ENCODE peak calls at places on chromosome 18, in six cellular contexts. C, W, T, Q, J and D are unnamed samples.

GRCh38 chr18:75167137-75167536 is 41.8 kb downstream of the PTGR3 start:
- DNase-seq in C (no peak), W (no peak), T (no peak), Q (no peak), J (no peak), D (no peak)

GRCh38 chr18:7090771-7091170 is 26.8 kb downstream of the LAMA1 start:
- DNase-seq in C (peak; percentile 26), W (no peak), T (no peak), Q (no peak), J (peak; percentile 65), D (no peak)

GRCh38 chr18:27413495-27414401 is 228.6 kb upstream of the CHST9 start:
- DNase-seq in C (no peak), W (peak; percentile 19), T (no peak), Q (peak; percentile 80), J (peak; percentile 89), D (peak; percentile 96)

GRCh38 chr18:63788447-63789096 is 13.4 kb downstream of the SERPINB7 start:
- DNase-seq in C (peak; percentile 96), W (no peak), T (no peak), Q (peak; percentile 90), J (peak; percentile 94), D (peak; percentile 96)

GRCh38 chr18:32956591-32957310 is 183.9 kb upstream of the KLHL14 start:
- DNase-seq in C (peak; percentile 18), W (peak; percentile 13), T (no peak), Q (peak; percentile 5), J (peak; percentile 80), D (no peak)

GRCh38 chr18:52070295-52070756 is 269.7 kb upstream of the DCC start:
- DNase-seq in C (no peak), W (peak; percentile 74), T (no peak), Q (no peak), J (no peak), D (no peak)

GRCh38 chr18:7021994-7022840 is 95.4 kb downstream of the LAMA1 start:
- DNase-seq in C (peak; percentile 43), W (peak; percentile 83), T (peak; percentile 64), Q (peak; percentile 61), J (peak; percentile 12), D (peak; percentile 92)

GRCh38 chr18:22267697-22268096 is 98.3 kb downstream of the GATA6 start:
- DNase-seq in C (no peak), W (peak; percentile 74), T (no peak), Q (no peak), J (no peak), D (no peak)

GRCh38 chr18:74468547-74469014 is 11.5 kb upstream of the DIPK1C start:
- DNase-seq in C (no peak), W (no peak), T (no peak), Q (peak; percentile 62), J (peak; percentile 71), D (peak; percentile 73)

GRCh38 chr18:1227025-1227424 is 322.4 kb downstream of the ADCYAP1 start:
- DNase-seq in C (no peak), W (no peak), T (no peak), Q (no peak), J (no peak), D (no peak)

GRCh38 chr18:1595165-1595564 is 690.5 kb downstream of the ADCYAP1 start:
- DNase-seq in C (no peak), W (no peak), T (no peak), Q (no peak), J (no peak), D (no peak)

GRCh38 chr18:37543321-37543720 is 22.3 kb downstream of the CELF4 start:
- DNase-seq in C (no peak), W (no peak), T (no peak), Q (no peak), J (no peak), D (no peak)

GRCh38 chr18:68796936-68797690 is 767 bp upstream of the CCDC102B start:
- DNase-seq in C (peak; percentile 83), W (no peak), T (no peak), Q (no peak), J (peak; percentile 78), D (peak; percentile 66)

GRCh38 chr18:55546873-55547704 is 40.9 kb downstream of the TCF4 start:
- DNase-seq in C (peak; percentile 82), W (peak; percentile 32), T (no peak), Q (peak; percentile 37), J (peak; percentile 94), D (no peak)

GRCh38 chr18:74540689-74541421 is 6.6 kb downstream of the CNDP1 start:
- DNase-seq in C (peak; percentile 28), W (no peak), T (no peak), Q (no peak), J (no peak), D (no peak)

GRCh38 chr18:58529714-58530354 is 99.1 kb downstream of the ALPK2 start:
- DNase-seq in C (peak; percentile 68), W (peak; percentile 73), T (peak; percentile 59), Q (no peak), J (peak; percentile 53), D (peak; percentile 71)

GRCh38 chr18:79645291-79645983 is 34.2 kb upstream of the CTDP1 start:
- DNase-seq in C (no peak), W (no peak), T (no peak), Q (no peak), J (no peak), D (no peak)
- H3K9me3 ChIP-seq in C (no peaks in the 10 kb centered on the region), W (no peaks in the 10 kb centered on the region), T (no peaks in the 10 kb centered on the region), Q (no peaks in the 10 kb centered on the region), J (no peaks in the 10 kb centered on the region), D (no peaks in the 10 kb centered on the region)

GRCh38 chr18:23825978-23826405 is 136.7 kb downstream of the LAMA3 start:
- DNase-seq in C (peak; percentile 70), W (peak; percentile 62), T (no peak), Q (peak; percentile 93), J (peak; percentile 91), D (peak; percentile 37)
- H2AFZ ChIP-seq in C (peak overlapping the region; percentile 18), W (no peak overlapping the region), T (no peak overlapping the region), Q (no peak overlapping the region), J (no peak overlapping the region), D (no peak overlapping the region)

DNA sequence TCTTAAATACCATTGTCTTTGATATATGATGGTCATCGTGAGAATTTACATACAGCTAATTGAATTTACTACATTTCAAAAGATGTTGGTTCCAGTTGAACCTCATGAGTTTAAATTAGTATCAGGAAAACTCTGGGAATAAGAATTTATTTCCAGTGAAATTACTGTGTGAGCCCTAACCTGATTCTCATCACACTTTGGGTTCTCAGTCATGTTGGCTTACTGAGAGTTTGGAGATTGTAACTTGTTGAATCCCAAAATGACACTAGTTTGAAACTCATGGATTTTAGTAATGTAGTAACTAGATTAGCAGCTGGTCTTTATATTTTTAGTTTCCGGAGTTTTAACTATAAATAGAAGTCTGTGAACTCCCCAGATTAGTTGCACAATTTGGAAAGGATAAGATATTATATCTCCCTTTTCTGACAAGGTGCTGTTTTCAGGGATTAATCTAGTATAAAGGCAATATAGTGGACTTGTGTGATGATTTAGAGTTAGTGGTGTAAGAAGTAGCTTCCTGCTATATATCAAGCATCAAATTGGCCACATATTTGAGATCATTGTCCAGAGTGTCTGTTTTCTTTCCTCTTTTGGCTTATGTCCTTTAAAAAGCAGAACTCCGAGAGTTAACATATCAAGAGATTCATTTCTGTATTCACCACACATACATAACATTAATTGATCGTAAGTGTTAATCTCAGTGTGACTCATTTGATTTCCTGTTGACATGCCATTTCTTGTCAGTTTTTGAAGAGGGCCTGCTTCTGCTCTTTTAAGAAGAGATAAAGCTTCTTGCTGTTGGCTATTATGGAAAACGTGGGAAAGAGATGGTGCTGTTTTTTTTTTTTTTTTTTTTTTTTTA is 15.7 kb downstream of the NDUFV2 start:
- DNase-seq in C (no peak), W (no peak), T (no peak), Q (peak; percentile 52), J (no peak), D (no peak)
- H3K36me3 ChIP-seq in C (peaks cover 8% of the 10 kb centered on the region), W (no peaks in the 10 kb centered on the region), T (peaks cover 84% of the 10 kb centered on the region), Q (peaks cover 21% of the 10 kb centered on the region), J (no peaks in the 10 kb centered on the region), D (peaks cover 39% of the 10 kb centered on the region)

DNA sequence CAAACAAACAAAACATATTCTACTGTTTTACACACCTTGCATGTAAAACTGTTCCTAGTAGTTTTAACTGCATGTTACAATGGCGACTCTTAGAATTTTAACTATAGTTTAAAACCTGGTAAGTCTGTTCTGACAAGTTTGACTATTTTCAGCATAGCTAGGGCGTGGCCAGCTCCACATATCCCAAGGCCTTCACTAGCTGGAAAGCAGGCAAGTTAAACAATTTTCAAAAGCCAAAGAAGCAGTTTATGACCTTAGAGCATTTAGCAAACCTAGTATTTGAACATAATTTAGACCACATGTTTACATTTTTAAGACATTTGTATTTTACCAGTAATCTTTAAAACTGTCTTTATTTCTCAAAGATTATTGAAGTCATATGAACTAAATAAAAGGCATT is 402.8 kb upstream of the SYT4 start:
- DNase-seq in C (no peak), W (no peak), T (no peak), Q (no peak), J (peak; percentile 9), D (no peak)
- H3K9me3 ChIP-seq in C (no peaks in the 10 kb centered on the region), W (no peaks in the 10 kb centered on the region), T (no peaks in the 10 kb centered on the region), Q (no peaks in the 10 kb centered on the region), J (no peaks in the 10 kb centered on the region), D (no peaks in the 10 kb centered on the region)

DNA sequence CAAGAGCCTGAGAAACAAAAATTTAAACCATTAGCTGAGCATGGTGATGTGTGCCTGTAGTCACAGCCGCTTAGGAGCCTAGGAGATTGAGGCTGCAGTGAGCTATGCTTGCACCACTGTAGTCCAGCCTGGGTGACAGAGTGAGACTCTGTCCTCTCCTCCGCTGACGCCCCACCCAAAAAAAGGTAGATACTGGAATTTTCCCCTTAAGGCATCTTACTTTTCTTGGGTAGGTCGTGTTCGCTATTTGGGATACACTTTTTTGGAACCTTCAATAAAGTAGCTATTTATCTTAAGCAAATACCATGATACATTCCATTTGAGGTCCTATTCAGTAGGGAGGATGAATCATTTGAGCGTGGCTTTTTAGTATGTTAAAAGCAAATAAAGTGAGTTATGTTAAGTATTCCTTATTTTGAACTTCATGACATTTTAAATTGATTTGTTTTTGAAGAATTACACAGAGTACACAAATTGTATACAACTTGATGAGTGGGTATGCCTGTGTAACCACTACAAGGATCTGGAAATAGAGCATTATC is 38.7 kb downstream of the RALBP1 start:
- DNase-seq in C (peak; percentile 75), W (no peak), T (no peak), Q (peak; percentile 42), J (peak; percentile 86), D (peak; percentile 97)
- H2AFZ ChIP-seq in C (no peak overlapping the region), W (no peak overlapping the region), T (no peak overlapping the region), Q (no peak overlapping the region), J (no peak overlapping the region), D (no peak overlapping the region)

DNA sequence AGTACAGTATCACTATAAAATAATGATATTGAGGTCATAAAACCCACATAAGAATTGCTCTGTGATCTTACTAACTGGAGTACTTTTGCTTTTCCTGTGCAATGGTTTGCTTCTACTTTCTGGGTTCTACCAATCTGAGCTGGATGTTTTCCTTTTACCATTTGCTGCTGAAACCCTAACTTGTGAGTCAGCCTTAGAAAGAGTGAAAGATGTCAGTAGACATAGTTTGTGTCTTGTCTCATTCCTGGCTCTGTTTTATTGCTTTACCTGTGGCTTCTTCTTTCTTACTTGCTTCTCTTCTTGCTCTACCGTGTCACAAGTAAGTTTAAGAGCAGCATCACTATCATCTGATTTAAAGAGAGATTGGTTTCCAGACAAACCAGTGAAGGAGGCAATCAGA is 61.0 kb downstream of the MBD2 start:
- DNase-seq in C (peak; percentile 13), W (no peak), T (no peak), Q (no peak), J (no peak), D (peak; percentile 41)
- H3K36me3 ChIP-seq in C (peaks cover 27% of the 10 kb centered on the region), W (no peaks in the 10 kb centered on the region), T (peaks cover 50% of the 10 kb centered on the region), Q (peaks cover 29% of the 10 kb centered on the region), J (peaks cover 5% of the 10 kb centered on the region), D (peaks cover 41% of the 10 kb centered on the region)

DNA sequence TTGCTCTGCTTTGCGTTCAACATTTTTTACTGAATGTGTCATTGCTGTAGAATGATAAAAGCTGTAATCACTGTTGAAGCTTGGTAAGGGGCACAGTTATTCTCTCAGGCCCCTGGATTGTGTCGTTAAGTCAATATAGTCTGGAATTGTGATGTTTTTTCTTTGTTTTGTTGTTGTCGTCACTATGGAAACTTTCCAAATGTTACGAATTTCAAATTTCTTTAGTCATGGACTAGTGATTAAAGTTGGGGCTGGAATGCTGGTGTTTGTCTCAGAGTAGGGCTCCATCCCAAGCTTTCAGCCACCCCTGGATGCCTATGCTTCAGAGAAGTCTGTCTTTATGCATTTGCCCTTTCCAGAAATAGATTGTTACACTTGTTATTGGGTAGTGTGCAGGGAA is 287.2 kb downstream of the CDH19 start:
- DNase-seq in C (no peak), W (no peak), T (no peak), Q (no peak), J (no peak), D (no peak)
- H3K9me3 ChIP-seq in C (peaks cover 5% of the 10 kb centered on the region), W (no peaks in the 10 kb centered on the region), T (no peaks in the 10 kb centered on the region), Q (no peaks in the 10 kb centered on the region), J (no peaks in the 10 kb centered on the region), D (no peaks in the 10 kb centered on the region)